ENCODE peak calls at places on chromosomes 12 and 14, in four cellular contexts. One of them, this sample, is unnamed.

GRCh38 chr14:61116369-61116768 is 135.3 kb downstream of the SLC38A6 start:
- DNase-seq in MM.1S: no peak
- DNase-seq in HCT116: no peak
- DNase-seq in Karpas-422: no peak
- DNase-seq in this sample: no peak

GRCh38 chr14:92457018-92457565 is 56.5 kb upstream of the RIN3 start:
- DNase-seq in MM.1S: no peak
- DNase-seq in HCT116: no peak
- DNase-seq in Karpas-422: no peak
- DNase-seq in this sample: no peak

GRCh38 chr14:95256776-95257060 is 63.0 kb downstream of the CLMN start:
- DNase-seq in MM.1S: no peak
- DNase-seq in HCT116: no peak
- DNase-seq in Karpas-422: no peak
- DNase-seq in this sample: no peak

GRCh38 chr14:105852378-105853088 is 326.1 kb downstream of the TMEM121 start:
- DNase-seq in MM.1S: no peak
- DNase-seq in HCT116: no peak
- DNase-seq in Karpas-422: no peak
- DNase-seq in this sample: no peak

GRCh38 chr14:63345826-63346225 is 27.1 kb upstream of the GPHB5 start:
- DNase-seq in MM.1S: no peak
- DNase-seq in HCT116: no peak
- DNase-seq in Karpas-422: no peak
- DNase-seq in this sample: no peak

GRCh38 chr14:22433059-22433458 is 156.0 kb downstream of the DAD1 start:
- DNase-seq in MM.1S: no peak
- DNase-seq in HCT116: no peak
- DNase-seq in Karpas-422: peak; percentile 91
- DNase-seq in this sample: no peak

GRCh38 chr14:52080817-52081755 is 12.2 kb upstream of the NID2 start:
- DNase-seq in MM.1S: no peak
- DNase-seq in HCT116: peak; percentile 3
- DNase-seq in Karpas-422: no peak
- DNase-seq in this sample: no peak

GRCh38 chr12:98515368-98516183 is at the start of gene TMPO:
- DNase-seq in MM.1S: peak; percentile 96
- DNase-seq in HCT116: peak; percentile 82
- DNase-seq in Karpas-422: peak; percentile 98
- DNase-seq in this sample: peak; percentile 93

GRCh38 chr14:103136388-103137271 is 13.4 kb downstream of the TNFAIP2 start:
- DNase-seq in MM.1S: no peak
- DNase-seq in HCT116: peak; percentile 28
- DNase-seq in Karpas-422: no peak
- DNase-seq in this sample: peak; percentile 84

GRCh38 chr12:123799227-123799626 is 37.1 kb downstream of the DNAH10 start:
- DNase-seq in MM.1S: no peak
- DNase-seq in HCT116: no peak
- DNase-seq in Karpas-422: no peak
- DNase-seq in this sample: no peak

GRCh38 chr14:90424686-90425255 is 27.9 kb downstream of the CALM1 start:
- DNase-seq in MM.1S: no peak
- DNase-seq in HCT116: no peak
- DNase-seq in Karpas-422: no peak
- DNase-seq in this sample: no peak

GRCh38 chr14:59583755-59584154 is 7.1 kb upstream of the CCDC175 start:
- DNase-seq in MM.1S: no peak
- DNase-seq in HCT116: no peak
- DNase-seq in Karpas-422: no peak
- DNase-seq in this sample: peak; percentile 24

GRCh38 chr12:1575287-1575798 is 19.0 kb downstream of the FBXL14 start:
- DNase-seq in MM.1S: no peak
- DNase-seq in HCT116: no peak
- DNase-seq in Karpas-422: peak; percentile 46
- DNase-seq in this sample: no peak

GRCh38 chr12:98752726-98753125 is 107.6 kb downstream of the APAF1 start:
- DNase-seq in MM.1S: no peak
- DNase-seq in HCT116: no peak
- DNase-seq in Karpas-422: no peak
- DNase-seq in this sample: no peak

GRCh38 chr12:87982208-87982607 is 47.0 kb downstream of the C12orf50 start:
- DNase-seq in MM.1S: no peak
- DNase-seq in HCT116: no peak
- DNase-seq in Karpas-422: no peak
- DNase-seq in this sample: no peak

GRCh38 chr12:32891956-32892355 is 4.6 kb downstream of the PKP2 start:
- DNase-seq in MM.1S: no peak
- DNase-seq in HCT116: no peak
- DNase-seq in Karpas-422: no peak
- DNase-seq in this sample: peak; percentile 95

GRCh38 chr12:94150483-94151225 is 2.3 kb downstream of the PLXNC1 start:
- DNase-seq in MM.1S: peak; percentile 81
- DNase-seq in HCT116: no peak
- DNase-seq in Karpas-422: no peak
- DNase-seq in this sample: peak; percentile 46

GRCh38 chr14:72665259-72665658 is 228.6 kb downstream of the DPF3 start:
- DNase-seq in MM.1S: no peak
- DNase-seq in HCT116: peak; percentile 36
- DNase-seq in Karpas-422: no peak
- DNase-seq in this sample: no peak

GRCh38 chr14:88793259-88793625 is 489 bp upstream of the EML5 start:
- DNase-seq in MM.1S: no peak
- DNase-seq in HCT116: no peak
- DNase-seq in Karpas-422: no peak
- DNase-seq in this sample: no peak

GRCh38 chr12:113259499-113259953 is 38.3 kb downstream of the TPCN1 start:
- DNase-seq in MM.1S: no peak
- DNase-seq in HCT116: no peak
- DNase-seq in Karpas-422: no peak
- DNase-seq in this sample: peak; percentile 21

GRCh38 chr12:131830335-131831020 is 2.3 kb downstream of the MMP17 start:
- DNase-seq in MM.1S: peak; percentile 15
- DNase-seq in HCT116: peak; percentile 23
- DNase-seq in Karpas-422: no peak
- DNase-seq in this sample: peak; percentile 68
- H3K4me3 ChIP-seq in MM.1S: no peak overlapping the region
- H3K4me3 ChIP-seq in HCT116: peak overlapping the region; percentile 79
- H3K4me3 ChIP-seq in Karpas-422: no peak overlapping the region
- H3K4me3 ChIP-seq in this sample: peak overlapping the region; percentile 73

DNA sequence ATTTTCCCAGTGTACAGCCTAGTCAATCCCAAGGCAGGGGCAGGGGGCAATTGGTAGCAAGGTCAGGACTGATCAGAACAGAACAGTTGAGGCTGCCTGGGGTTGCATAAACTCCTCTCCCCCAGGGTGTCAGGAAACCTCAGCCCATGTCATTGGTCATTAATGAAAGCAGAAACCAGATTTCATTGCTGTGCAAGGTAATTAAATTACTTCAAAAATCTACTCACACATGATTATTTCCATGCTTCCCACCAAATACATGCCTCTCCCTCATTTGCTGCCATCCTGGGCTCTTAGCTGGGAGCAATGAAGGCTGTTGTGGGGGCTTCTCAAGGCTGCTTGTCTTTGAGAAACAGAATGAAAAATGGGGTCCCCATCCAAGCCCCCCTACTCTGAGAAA is 124.2 kb downstream of the PHETA1 start:
- DNase-seq in MM.1S: no peak
- DNase-seq in HCT116: no peak
- DNase-seq in Karpas-422: no peak
- DNase-seq in this sample: no peak
- H3K9me2 ChIP-seq in MM.1S: no peaks in the 10 kb centered on the region
- H3K9me2 ChIP-seq in HCT116: no peaks in the 10 kb centered on the region
- H3K9me2 ChIP-seq in Karpas-422: no peaks in the 10 kb centered on the region
- H3K9me2 ChIP-seq in this sample: no peaks in the 10 kb centered on the region

GRCh38 chr12:129727100-129727499 is 176.7 kb downstream of the TMEM132D start:
- DNase-seq in MM.1S: no peak
- DNase-seq in HCT116: no peak
- DNase-seq in Karpas-422: no peak
- DNase-seq in this sample: no peak

GRCh38 chr12:129723260-129723659 is 180.6 kb downstream of the TMEM132D start:
- DNase-seq in MM.1S: no peak
- DNase-seq in HCT116: no peak
- DNase-seq in Karpas-422: no peak
- DNase-seq in this sample: no peak

DNA sequence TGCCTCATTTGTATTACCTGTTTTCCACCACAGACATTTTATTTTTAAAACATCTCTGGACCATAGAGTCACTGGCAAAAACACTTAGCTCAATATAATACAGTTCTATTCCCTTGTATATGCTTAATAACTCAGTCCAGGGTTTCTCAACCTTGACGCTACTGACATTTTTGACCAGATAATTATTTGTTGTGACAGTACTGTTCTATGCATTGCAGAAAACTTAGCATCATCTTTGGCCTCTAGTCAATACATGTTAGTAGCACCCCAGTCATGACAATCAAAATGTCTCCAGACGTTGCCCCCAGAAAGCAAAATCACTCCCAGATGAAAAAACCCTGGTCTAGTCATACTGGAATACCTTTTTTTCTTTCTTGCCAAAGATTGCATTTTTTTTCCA is 174.7 kb downstream of the TMEM132D start:
- DNase-seq in MM.1S: no peak
- DNase-seq in HCT116: no peak
- DNase-seq in Karpas-422: no peak
- DNase-seq in this sample: no peak
- H3K4me3 ChIP-seq in MM.1S: no peak overlapping the region
- H3K4me3 ChIP-seq in HCT116: no peak overlapping the region
- H3K4me3 ChIP-seq in Karpas-422: no peak overlapping the region
- H3K4me3 ChIP-seq in this sample: no peak overlapping the region

GRCh38 chr14:32559595-32559994 is 230.5 kb downstream of the AKAP6 start:
- DNase-seq in MM.1S: no peak
- DNase-seq in HCT116: no peak
- DNase-seq in Karpas-422: no peak
- DNase-seq in this sample: no peak
- H3K9me2 ChIP-seq in MM.1S: no peaks in the 10 kb centered on the region
- H3K9me2 ChIP-seq in HCT116: no peaks in the 10 kb centered on the region
- H3K9me2 ChIP-seq in Karpas-422: no peaks in the 10 kb centered on the region
- H3K9me2 ChIP-seq in this sample: no peaks in the 10 kb centered on the region

This sample was measured in GM23338.